ENCODE peak calls at places on chromosomes 2 and 18, in nine cellular contexts. C is mammary epithelial cell, Z is sigmoid colon, H is suprapubic skin, I is transverse colon, J is mesothelial cell of epicardium, L is GM23338, O is A549, P is foreskin fibroblast. Y is an unnamed sample.
A peak's percentile ranks its signal among the peaks of the same experiment; 100 is the strongest.

GRCh38 chr2:160498147-160498546 is 4.5 kb upstream of the RBMS1 start:
- DNase-seq in C (no peak), L (no peak), P (peak; percentile 38), Z (no peak), I (no peak), H (no peak), O (no peak), J (no peak), Y (no peak)

GRCh38 chr2:167875524-167875923 is 371.9 kb downstream of the STK39 start:
- DNase-seq in Z (no peak), H (no peak), L (no peak), O (no peak), C (no peak), J (no peak), P (no peak), I (no peak), Y (no peak)

GRCh38 chr2:71067567-71068217 is 756 bp upstream of the NAGK start:
- DNase-seq in C (no peak), O (no peak), H (no peak), Z (peak; percentile 58), I (no peak), L (peak; percentile 57), P (no peak), J (no peak), Y (no peak)

GRCh38 chr18:44214396-44214795 is 466.3 kb upstream of the SETBP1 start:
- DNase-seq in P (no peak), H (no peak), I (no peak), J (no peak), Z (no peak), O (no peak), C (no peak), L (no peak), Y (no peak)

GRCh38 chr2:176383836-176384442 is 114.7 kb downstream of the MTX2 start:
- DNase-seq in L (no peak), Z (no peak), H (no peak), O (no peak), C (no peak), P (no peak), I (no peak), J (no peak), Y (no peak)

GRCh38 chr2:121479882-121480522 is 50.7 kb upstream of the RNU4ATAC start:
- DNase-seq in I (peak; percentile 68), P (peak; percentile 52), L (peak; percentile 59), O (no peak), C (peak; percentile 48), J (no peak), Z (no peak), H (no peak), Y (peak; percentile 59)

GRCh38 chr2:8334866-8335325 is 347.0 kb upstream of the ID2 start:
- DNase-seq in J (no peak), Z (no peak), L (no peak), I (no peak), H (no peak), O (no peak), P (no peak), C (no peak), Y (no peak)

GRCh38 chr2:10448646-10449480 is 736 bp upstream of the ODC1 start:
- DNase-seq in Z (peak; percentile 76), C (peak; percentile 80), O (peak; percentile 92), H (no peak), P (peak; percentile 37), J (peak; percentile 97), L (peak; percentile 91), I (peak; percentile 95), Y (peak; percentile 95)

GRCh38 chr2:162233197-162233596 is 10.0 kb downstream of the FAP start:
- DNase-seq in C (peak; percentile 66), H (no peak), I (no peak), O (no peak), Z (no peak), P (peak; percentile 87), J (no peak), L (no peak), Y (no peak)

GRCh38 chr18:33901894-33902512 is 322.7 kb downstream of the NOL4 start:
- DNase-seq in P (no peak), H (no peak), J (no peak), L (peak; percentile 34), I (no peak), O (no peak), C (no peak), Z (no peak), Y (no peak)

GRCh38 chr2:112134120-112134519 is 4.1 kb upstream of the FBLN7 start:
- DNase-seq in Z (no peak), J (no peak), L (no peak), I (no peak), C (no peak), O (no peak), H (no peak), P (no peak), Y (no peak)

GRCh38 chr18:32461704-32462272 is 8.9 kb downstream of the GAREM1 start:
- DNase-seq in L (no peak), C (no peak), O (no peak), I (no peak), J (no peak), Z (no peak), H (no peak), P (no peak), Y (no peak)

GRCh38 chr2:76599732-76600368 is 889.1 kb upstream of the GCFC2 start:
- DNase-seq in Z (no peak), C (peak; percentile 61), L (peak; percentile 99), O (peak; percentile 4), H (no peak), I (peak; percentile 41), J (peak; percentile 47), P (peak; percentile 0), Y (peak; percentile 10)

GRCh38 chr18:26233208-26233607 is 7.0 kb downstream of the TAF4B start:
- DNase-seq in I (no peak), C (no peak), L (peak; percentile 33), J (no peak), O (no peak), Z (no peak), P (no peak), H (no peak), Y (no peak)

GRCh38 chr18:23994361-23994902 is 20.1 kb upstream of the TTC39C start:
- DNase-seq in I (peak; percentile 30), J (no peak), O (no peak), C (peak; percentile 96), L (peak; percentile 41), P (peak; percentile 92), H (no peak), Z (peak; percentile 80), Y (peak; percentile 47)

GRCh38 chr18:57841568-57841967 is 38.5 kb upstream of the ATP8B1 start:
- DNase-seq in Z (no peak), C (no peak), I (no peak), O (no peak), L (no peak), H (no peak), P (no peak), J (no peak), Y (no peak)

GRCh38 chr2:143148757-143149156 is 19.5 kb downstream of the ARHGAP15 start:
- DNase-seq in Z (no peak), O (no peak), I (no peak), H (no peak), C (no peak), J (no peak), L (no peak), P (no peak), Y (no peak)

GRCh38 chr2:101519173-101519492 is 44.2 kb upstream of the RFX8 start:
- DNase-seq in H (no peak), J (no peak), O (no peak), P (no peak), L (no peak), Z (no peak), I (no peak), C (no peak), Y (no peak)
- TF ChIP-seq CTCF in H (peak; percentile 3), J (no peak), O (no peak), P (no peak), L (no peak), Z (no peak), I (no peak), C (no peak), Y (no peak)

GRCh38 chr2:229971298-229971790 is 49.0 kb downstream of the FBXO36 start:
- DNase-seq in O (no peak), H (no peak), L (no peak), I (no peak), J (no peak), C (no peak), Z (no peak), P (no peak), Y (no peak)

GRCh38 chr2:229970406-229970805 is 48.1 kb downstream of the FBXO36 start:
- DNase-seq in O (no peak), H (no peak), L (no peak), J (no peak), C (no peak), Z (no peak), I (no peak), P (no peak), Y (no peak)

DNA sequence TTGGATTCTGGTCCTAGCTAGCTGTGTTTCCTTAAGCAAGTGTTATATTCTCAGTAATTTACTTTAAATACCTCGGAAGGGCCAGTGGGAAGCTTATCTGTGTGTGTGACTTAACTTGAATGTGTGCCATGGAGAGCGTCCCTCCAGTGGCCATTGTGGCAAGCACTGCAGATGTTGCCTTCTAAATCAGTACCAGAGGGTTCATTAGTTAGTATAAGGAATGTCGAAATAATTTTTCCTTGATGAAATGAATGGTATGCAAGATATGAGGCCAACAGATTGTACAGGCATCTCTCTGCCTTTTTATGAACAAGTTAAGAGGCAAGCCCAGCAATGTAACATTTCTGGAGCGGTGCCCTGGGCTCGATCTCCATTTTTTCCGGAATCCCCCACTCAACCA is 52.0 kb downstream of the FBXO36 start:
- DNase-seq in J (no peak), C (no peak), L (peak; percentile 35), P (peak; percentile 76), H (no peak), I (no peak), Z (no peak), O (no peak), Y (no peak)
- TF ChIP-seq CTCF in J (no peak), C (peak; percentile 22), L (peak; percentile 35), P (peak; percentile 26), H (no peak), I (no peak), Z (no peak), O (no peak), Y (no peak)

GRCh38 chr18:832085-832681 is 20.1 kb upstream of the YES1 start:
- DNase-seq in O (no peak), J (no peak), I (peak; percentile 65), Z (no peak), C (no peak), H (no peak), P (peak; percentile 60), L (peak; percentile 87), Y (peak; percentile 23)
- TF ChIP-seq CTCF in O (peak; percentile 14), J (no peak), I (peak; percentile 26), Z (no peak), C (peak; percentile 13), H (no peak), P (no peak), L (peak; percentile 69), Y (no peak)

DNA sequence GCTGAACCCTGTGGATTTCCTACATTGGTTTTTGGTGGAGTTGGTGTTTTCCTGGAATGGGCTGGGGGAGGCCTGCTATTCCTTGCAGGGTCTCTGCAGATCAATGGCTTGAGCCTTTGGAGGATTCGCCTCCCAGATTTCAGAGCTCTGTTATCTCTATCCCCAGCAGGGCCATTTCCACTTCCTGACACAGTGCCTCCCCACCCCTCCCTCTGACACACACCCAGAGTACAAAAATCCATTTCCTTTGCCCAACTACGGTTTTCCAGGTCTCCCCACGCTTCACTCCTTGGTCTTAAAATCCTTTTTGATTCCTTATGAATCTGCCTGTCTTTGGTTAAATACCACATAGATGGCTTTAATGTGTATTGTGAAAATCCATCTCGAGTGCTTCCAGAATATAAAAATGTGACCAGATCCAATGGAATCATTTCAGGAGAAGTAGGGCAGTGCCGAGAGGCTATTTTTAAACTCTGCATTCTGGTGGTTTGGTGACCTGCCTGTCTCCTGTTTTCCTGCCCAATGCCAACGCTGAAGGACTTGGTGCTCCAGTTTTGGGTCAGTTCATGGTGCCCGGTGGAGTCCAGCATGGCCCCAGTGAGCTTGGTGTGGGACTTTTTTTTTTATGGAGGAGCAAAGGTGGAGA is 60.9 kb downstream of the ARL4C start:
- DNase-seq in I (no peak), O (no peak), Z (no peak), J (no peak), L (no peak), P (no peak), H (no peak), C (no peak), Y (no peak)
- TF ChIP-seq CTCF in I (no peak), O (no peak), Z (no peak), J (no peak), L (no peak), P (no peak), H (no peak), C (no peak), Y (no peak)

Y was measured in Calu3.